ENCODE peak calls at places on chromosomes 11 and 22, in eight cellular contexts. X is stimulated activated CD4-positive, alpha-beta T cell treated with anti-CD3 and anti-CD28 coated beads, Interleukin-1b, Interleukin-23, amount 100 ng/mL, for 24 hours; Q is stimulated activated CD8-positive, alpha-beta memory T cell treated with anti-CD3 and anti-CD28 coated beads, Interleukin-15, amount 100 ng/mL, for 48 hours; A is activated T-cell treated with anti-CD3 and anti-CD28 coated beads, Interleukin-2, amount 50 U/mL, for 1 hour; H is endothelial cell; D is RWPE1; S is activated CD8-positive, alpha-beta memory T cell treated with anti-CD3 and anti-CD28 coated beads for 48 hours; R is central memory CD4-positive, alpha-beta T cell. G is an unnamed sample.

GRCh38 chr22:23670378-23671295 is 20.2 kb upstream of the RGL4 start:
- DNase-seq in X (no peak), Q (no peak), A (no peak), H (no peak), D (no peak), S (no peak), R (no peak), G (peak; percentile 34)

GRCh38 chr11:32432565-32433248 is 2.6 kb downstream of the WT1 start:
- DNase-seq in X (no peak), Q (no peak), A (no peak), H (no peak), D (no peak), S (no peak), R (no peak), G (no peak)

GRCh38 chr11:72237112-72237931 is 6.7 kb downstream of the PHOX2A start:
- DNase-seq in X (no peak), Q (no peak), A (no peak), H (no peak), D (no peak), S (no peak), R (no peak), G (no peak)

GRCh38 chr11:107040447-107041444 is 22.5 kb upstream of the GUCY1A2 start:
- DNase-seq in X (no peak), Q (no peak), A (no peak), H (no peak), D (no peak), S (no peak), R (no peak), G (peak; percentile 82)

GRCh38 chr22:49368976-49369725 is 458.5 kb downstream of the BRD1 start:
- DNase-seq in X (no peak), Q (no peak), A (no peak), H (peak; percentile 2), D (no peak), S (no peak), R (no peak), G (peak; percentile 62)

GRCh38 chr11:77215106-77215505 is 86.4 kb downstream of the GDPD4 start:
- DNase-seq in X (no peak), Q (no peak), A (no peak), H (no peak), D (no peak), S (no peak), R (no peak), G (no peak)

GRCh38 chr11:111909378-111909777 is 2.2 kb downstream of the CRYAB start:
- DNase-seq in X (no peak), Q (no peak), A (no peak), H (no peak), D (no peak), S (no peak), R (no peak), G (no peak)

GRCh38 chr22:19974233-19974861 is 32.7 kb upstream of the TXNRD2 start:
- DNase-seq in X (no peak), Q (no peak), A (no peak), H (peak; percentile 78), D (no peak), S (no peak), R (no peak), G (peak; percentile 64)

GRCh38 chr11:119723243-119723951 is 5.6 kb downstream of the NECTIN1 start:
- DNase-seq in X (no peak), Q (no peak), A (no peak), H (no peak), D (no peak), S (no peak), R (no peak), G (no peak)

GRCh38 chr22:23243006-23243573 is 62.8 kb downstream of the BCR start:
- DNase-seq in X (peak; percentile 60), Q (peak; percentile 64), A (peak; percentile 69), H (no peak), D (no peak), S (peak; percentile 45), R (peak; percentile 82), G (no peak)

GRCh38 chr22:24359452-24360120 is 67.8 kb upstream of the ADORA2A start:
- DNase-seq in X (no peak), Q (no peak), A (no peak), H (no peak), D (no peak), S (no peak), R (no peak), G (no peak)

GRCh38 chr11:13772223-13773046 is 104.0 kb downstream of the FAR1 start:
- DNase-seq in X (no peak), Q (no peak), A (no peak), H (peak; percentile 51), D (peak; percentile 26), S (no peak), R (peak; percentile 66), G (peak; percentile 41)

GRCh38 chr11:77287615-77288273 is 13.7 kb downstream of the GDPD4 start:
- DNase-seq in X (no peak), Q (no peak), A (no peak), H (no peak), D (peak; percentile 84), S (no peak), R (no peak), G (peak; percentile 64)

GRCh38 chr11:28727254-28727653 is 619.1 kb downstream of the METTL15 start:
- DNase-seq in X (no peak), Q (no peak), A (no peak), H (no peak), D (no peak), S (no peak), R (no peak), G (no peak)

GRCh38 chr11:12050911-12051667 is 42.7 kb upstream of the DKK3 start:
- DNase-seq in X (no peak), Q (no peak), A (no peak), H (no peak), D (no peak), S (no peak), R (no peak), G (no peak)

GRCh38 chr11:69686856-69687255 is 11.7 kb upstream of the LTO1 start:
- DNase-seq in X (no peak), Q (no peak), A (no peak), H (no peak), D (no peak), S (no peak), R (no peak), G (no peak)